ENCODE peak calls at places on chromosome 10, in ten cellular contexts. R is AG09319; M is BJ; O is activated naive CD4-positive, alpha-beta T cell treated with anti-CD3 and anti-CD28 coated beads for 36 hours; W is memory B cell; U is right cardiac atrium; Z is myocyte; D is progenitor cell of endocrine pancreas; G is GM20000; B is HepG2. X is an unnamed sample.

GRCh38 chr10:20274580-20274979 is 458.3 kb downstream of the PLXDC2 start:
- DNase-seq in R (no peak), M (no peak), O (no peak), W (no peak), U (no peak), Z (no peak), D (no peak), G (no peak), B (no peak), X (no peak)

GRCh38 chr10:95415631-95416031 is 124.8 kb upstream of the PDLIM1 start:
- DNase-seq in R (no peak), M (no peak), O (no peak), W (no peak), U (peak), Z (no peak), D (no peak), G (no peak), B (no peak), X (no peak)

GRCh38 chr10:22740180-22740579 is 25.8 kb upstream of the PIP4K2A start:
- DNase-seq in R (no peak), M (no peak), O (no peak), W (no peak), U (no peak), Z (peak), D (no peak), G (no peak), B (peak), X (no peak)

GRCh38 chr10:101161494-101162299 is 30.6 kb downstream of the TLX1 start:
- DNase-seq in R (peak), M (peak), O (peak), W (peak), U (peak), Z (peak), D (peak), G (peak), B (peak), X (peak)

GRCh38 chr10:59724098-59724938 is 14.7 kb upstream of the SLC16A9 start:
- DNase-seq in R (no peak), M (no peak), O (no peak), W (no peak), U (no peak), Z (peak), D (no peak), G (no peak), B (no peak), X (no peak)

GRCh38 chr10:88482220-88482619 is 100.9 kb downstream of the RNLS start:
- DNase-seq in R (no peak), M (no peak), O (no peak), W (no peak), U (no peak), Z (no peak), D (no peak), G (no peak), B (no peak), X (no peak)

GRCh38 chr10:24209421-24209770 is 458 bp downstream of the KIAA1217 start:
- DNase-seq in R (no peak), M (peak), O (peak), W (no peak), U (no peak), Z (no peak), D (no peak), G (peak), B (no peak), X (no peak)

GRCh38 chr10:59971915-59972314 is 65.6 kb upstream of the CCDC6 start:
- DNase-seq in R (no peak), M (no peak), O (no peak), W (no peak), U (no peak), Z (peak), D (peak), G (no peak), B (peak), X (no peak)

GRCh38 chr10:119251315-119251708 is 43.9 kb downstream of the GRK5 start:
- DNase-seq in R (no peak), M (peak), O (no peak), W (no peak), U (no peak), Z (no peak), D (no peak), G (no peak), B (no peak), X (no peak)

GRCh38 chr10:116768786-116769185 is 26.4 kb upstream of the HSPA12A start:
- DNase-seq in R (no peak), M (no peak), O (no peak), W (no peak), U (no peak), Z (no peak), D (no peak), G (no peak), B (no peak), X (no peak)

GRCh38 chr10:119250641-119251314 is 43.4 kb downstream of the GRK5 start:
- DNase-seq in R (peak), M (peak), O (peak), W (no peak), U (no peak), Z (no peak), D (no peak), G (no peak), B (no peak), X (no peak)

GRCh38 chr10:122310311-122311050 is 39.4 kb downstream of the BTBD16 start:
- DNase-seq in R (no peak), M (no peak), O (no peak), W (no peak), U (peak), Z (no peak), D (peak), G (no peak), B (peak), X (no peak)

GRCh38 chr10:60155945-60156683 is 233.6 kb downstream of the ANK3 start:
- DNase-seq in R (no peak), M (no peak), O (no peak), W (no peak), U (no peak), Z (peak), D (no peak), G (no peak), B (no peak), X (peak)

GRCh38 chr10:3928569-3928968 is 143.6 kb upstream of the KLF6 start:
- DNase-seq in R (no peak), M (no peak), O (no peak), W (no peak), U (no peak), Z (no peak), D (no peak), G (no peak), B (no peak), X (no peak)

GRCh38 chr10:91389636-91390512 is 20.3 kb upstream of the HECTD2 start:
- DNase-seq in R (no peak), M (no peak), O (no peak), W (peak), U (no peak), Z (peak), D (no peak), G (peak), B (peak), X (no peak)

GRCh38 chr10:58820862-58821559 is 308.3 kb downstream of the BICC1 start:
- DNase-seq in R (no peak), M (no peak), O (no peak), W (no peak), U (no peak), Z (peak), D (no peak), G (no peak), B (no peak), X (no peak)

GRCh38 chr10:124354411-124355382 is 64.0 kb downstream of the OAT start:
- DNase-seq in R (peak), M (peak), O (peak), W (peak), U (peak), Z (peak), D (no peak), G (peak), B (peak), X (peak)

GRCh38 chr10:87656431-87657072 is 3.1 kb upstream of the PAPSS2 start:
- DNase-seq in R (no peak), M (no peak), O (no peak), W (peak), U (no peak), Z (peak), D (no peak), G (peak), B (peak), X (no peak)

GRCh38 chr10:133126431-133127290 is 33.4 kb upstream of the KNDC1 start:
- DNase-seq in R (no peak), M (no peak), O (peak), W (no peak), U (peak), Z (no peak), D (no peak), G (peak), B (no peak), X (peak)

GRCh38 chr10:2658780-2659179 is 408.6 kb upstream of the PFKP start:
- DNase-seq in R (no peak), M (no peak), O (no peak), W (no peak), U (no peak), Z (no peak), D (no peak), G (no peak), B (no peak), X (no peak)

GRCh38 chr10:42488416-42488815 is 150.0 kb downstream of the ZNF33B start:
- DNase-seq in R (peak), M (peak), O (no peak), W (no peak), U (no peak), Z (peak), D (no peak), G (no peak), B (no peak), X (no peak)

GRCh38 chr10:8600192-8600591 is 545.7 kb downstream of the GATA3 start:
- DNase-seq in R (no peak), M (no peak), O (no peak), W (no peak), U (no peak), Z (no peak), D (no peak), G (no peak), B (no peak), X (no peak)

GRCh38 chr10:97404044-97404443 is 2.9 kb upstream of the RRP12 start:
- DNase-seq in R (no peak), M (no peak), O (no peak), W (no peak), U (no peak), Z (no peak), D (no peak), G (no peak), B (no peak), X (no peak)

GRCh38 chr10:30691601-30692015 is 62.1 kb upstream of the LYZL2 start:
- DNase-seq in R (peak), M (peak), O (no peak), W (no peak), U (no peak), Z (peak), D (no peak), G (no peak), B (no peak), X (no peak)

GRCh38 chr10:86197166-86197790 is 169.3 kb downstream of the GRID1 start:
- DNase-seq in R (no peak), M (no peak), O (no peak), W (no peak), U (no peak), Z (no peak), D (no peak), G (no peak), B (no peak), X (no peak)

GRCh38 chr10:91709394-91709798 is 76.5 kb upstream of the PPP1R3C start:
- DNase-seq in R (peak), M (no peak), O (no peak), W (no peak), U (no peak), Z (no peak), D (no peak), G (no peak), B (no peak), X (no peak)

GRCh38 chr10:130025811-130026510 is 61.9 kb upstream of the EBF3 start:
- DNase-seq in R (no peak), M (no peak), O (no peak), W (no peak), U (no peak), Z (peak), D (no peak), G (no peak), B (no peak), X (no peak)

GRCh38 chr10:89242340-89242680 is 9.3 kb downstream of the LIPA start:
- DNase-seq in R (no peak), M (no peak), O (no peak), W (no peak), U (no peak), Z (no peak), D (no peak), G (no peak), B (peak), X (no peak)

X was measured in dorsolateral prefrontal cortex.